ENCODE peak calls at places on chromosome 11, in ten cellular contexts. O is tibial nerve, N is heart left ventricle, C is body of pancreas, Q is IMR-90, G is prostate gland, W is HCT116, Y is ovary, D is sigmoid colon, Z is adrenal gland. B is an unnamed sample. For H3K9me3, the result is how much of the 10 kb centered on the place peaks cover.

GRCh38 chr11:20011294-20011951 is 148.9 kb downstream of the DBX1 start:
- DNase-seq in Y (no peak), O (no peak), W (no peak), G (no peak), Q (no peak), Z (no peak), D (no peak), C (peak), N (no peak), B (no peak)

GRCh38 chr11:78037056-78037455 is 14.0 kb upstream of the KCTD14 start:
- DNase-seq in G (no peak), Q (no peak), O (no peak), D (no peak), Y (no peak), C (peak), N (no peak), Z (no peak), W (no peak), B (peak)

GRCh38 chr11:12529793-12530192 is 144.4 kb upstream of the TEAD1 start:
- DNase-seq in D (no peak), Y (no peak), C (no peak), O (no peak), W (no peak), Q (peak), N (no peak), Z (no peak), G (no peak), B (no peak)

GRCh38 chr11:65556470-65557279 is 1.5 kb downstream of the LTBP3 start:
- DNase-seq in O (no peak), G (no peak), Q (no peak), C (no peak), Y (no peak), N (no peak), Z (no peak), W (no peak), D (peak), B (no peak)

GRCh38 chr11:9231848-9232177 is 33.3 kb downstream of the DENND5A start:
- DNase-seq in O (peak), Z (no peak), W (no peak), Y (no peak), D (no peak), C (peak), N (no peak), G (no peak), Q (peak), B (no peak)

GRCh38 chr11:105202422-105202821 is 62.9 kb upstream of the CARD18 start:
- DNase-seq in G (no peak), Q (no peak), O (no peak), Y (no peak), W (no peak), N (no peak), Z (no peak), C (no peak), D (no peak), B (no peak)

GRCh38 chr11:19777342-19778102 is 64.9 kb downstream of the NAV2 start:
- DNase-seq in W (no peak), N (no peak), Z (no peak), C (peak), G (no peak), O (no peak), D (no peak), Q (peak), Y (no peak), B (peak)

GRCh38 chr11:5618807-5619206 is 6.0 kb upstream of the TRIM34 start:
- DNase-seq in D (no peak), W (no peak), Q (peak), C (no peak), O (no peak), Y (no peak), N (no peak), G (no peak), Z (no peak), B (no peak)

GRCh38 chr11:40271361-40271760 is 1188.1 kb downstream of the LRRC4C start:
- DNase-seq in C (no peak), N (no peak), Z (no peak), W (no peak), Q (no peak), O (no peak), D (no peak), G (no peak), Y (no peak), B (no peak)

GRCh38 chr11:75558939-75559843 is 2.9 kb upstream of the SERPINH1 start:
- DNase-seq in Y (peak), N (peak), Z (peak), W (no peak), C (no peak), G (no peak), Q (peak), D (no peak), O (peak), B (no peak)

GRCh38 chr11:27501102-27501501 is 5.5 kb downstream of the LIN7C start:
- DNase-seq in O (no peak), C (no peak), N (no peak), Z (no peak), Y (no peak), G (no peak), W (no peak), D (no peak), Q (no peak), B (no peak)

GRCh38 chr11:102319544-102319943 is 2.3 kb downstream of the BIRC3 start:
- DNase-seq in D (no peak), O (no peak), Y (no peak), G (no peak), N (no peak), W (no peak), Q (no peak), C (no peak), Z (no peak), B (no peak)

GRCh38 chr11:102318469-102318868 is 1.2 kb downstream of the BIRC3 start:
- DNase-seq in C (no peak), D (no peak), W (no peak), N (no peak), G (no peak), Z (no peak), Q (peak), Y (no peak), O (no peak), B (no peak)

GRCh38 chr11:102316505-102316904 is 779 bp upstream of the BIRC3 start:
- DNase-seq in C (no peak), D (no peak), N (no peak), O (no peak), W (no peak), Z (no peak), Y (no peak), G (no peak), Q (no peak), B (no peak)

GRCh38 chr11:102317768-102318103 is 452 bp downstream of the BIRC3 start:
- DNase-seq in Y (no peak), N (no peak), Z (no peak), O (no peak), C (no peak), W (no peak), Q (no peak), G (no peak), D (no peak), B (no peak)

DNA sequence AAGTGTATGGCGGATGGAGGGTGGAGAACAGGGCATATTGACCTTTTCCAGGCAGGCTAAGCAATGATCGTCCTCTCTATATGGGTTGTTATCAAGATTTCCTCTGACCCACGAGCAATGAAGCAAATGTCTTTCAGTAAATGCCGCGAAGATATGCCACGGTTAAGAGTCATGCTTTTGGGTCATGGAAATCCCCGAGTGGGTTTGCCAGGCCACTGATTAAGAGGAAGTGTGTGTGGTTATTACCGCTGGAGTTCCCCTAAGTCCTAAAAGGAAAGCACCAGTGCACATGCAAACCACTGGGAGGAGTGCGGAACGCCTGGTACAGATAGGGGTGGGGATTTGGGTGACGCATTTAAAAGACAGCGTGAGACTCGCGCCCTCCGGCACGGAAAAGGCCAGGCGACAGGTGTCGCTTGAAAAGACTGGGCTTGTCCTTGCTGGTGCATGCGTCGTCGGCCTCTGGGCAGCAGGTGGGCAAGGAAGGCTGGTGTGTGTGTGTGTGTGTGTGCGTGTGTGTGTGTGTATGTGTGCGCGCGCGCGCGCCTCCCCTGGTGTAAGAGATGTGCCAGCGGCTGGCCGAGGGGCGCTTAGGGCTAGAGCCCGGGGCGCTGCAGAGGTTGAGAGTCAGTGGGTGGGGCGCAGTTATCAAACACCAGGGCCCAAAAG is at the start of gene BIRC3:
- DNase-seq in D (peak), Y (peak), W (peak), C (peak), Z (peak), Q (peak), O (peak), G (peak), N (peak), B (peak)
- TF ChIP-seq POLR2A in D (peak), Y (no peak), W (no peak), C (peak), Z (no peak), Q (no peak), O (peak), G (peak), N (peak), B (peak)

DNA sequence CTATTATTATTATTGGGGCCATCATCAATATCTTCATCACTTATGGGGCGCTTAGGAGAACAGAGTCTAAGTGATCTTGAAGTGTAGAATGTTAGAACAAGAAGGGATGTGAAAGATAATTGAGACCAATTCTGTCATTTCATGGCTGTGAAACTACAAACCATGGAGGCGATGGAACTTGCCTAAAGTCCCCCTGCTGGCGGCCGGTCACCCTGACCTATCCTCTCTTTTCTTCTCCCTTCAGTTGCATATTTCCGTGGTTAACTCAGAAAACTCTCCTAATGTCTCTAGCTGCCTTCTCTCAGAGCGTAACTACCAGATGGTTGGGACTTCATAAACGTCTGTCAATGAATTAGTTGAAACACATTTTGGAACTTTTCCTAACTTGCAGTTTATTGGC is 6.6 kb upstream of the OR4B1 start:
- DNase-seq in W (no peak), Y (no peak), N (no peak), C (no peak), Z (no peak), Q (peak), D (no peak), G (no peak), O (no peak), B (no peak)
- H3K9me3 ChIP-seq in W (under half), Y (under half), N (under half), C (under half), Z (under half), Q (under half), D (under half), G (under half), O (under half), B (under half)

DNA sequence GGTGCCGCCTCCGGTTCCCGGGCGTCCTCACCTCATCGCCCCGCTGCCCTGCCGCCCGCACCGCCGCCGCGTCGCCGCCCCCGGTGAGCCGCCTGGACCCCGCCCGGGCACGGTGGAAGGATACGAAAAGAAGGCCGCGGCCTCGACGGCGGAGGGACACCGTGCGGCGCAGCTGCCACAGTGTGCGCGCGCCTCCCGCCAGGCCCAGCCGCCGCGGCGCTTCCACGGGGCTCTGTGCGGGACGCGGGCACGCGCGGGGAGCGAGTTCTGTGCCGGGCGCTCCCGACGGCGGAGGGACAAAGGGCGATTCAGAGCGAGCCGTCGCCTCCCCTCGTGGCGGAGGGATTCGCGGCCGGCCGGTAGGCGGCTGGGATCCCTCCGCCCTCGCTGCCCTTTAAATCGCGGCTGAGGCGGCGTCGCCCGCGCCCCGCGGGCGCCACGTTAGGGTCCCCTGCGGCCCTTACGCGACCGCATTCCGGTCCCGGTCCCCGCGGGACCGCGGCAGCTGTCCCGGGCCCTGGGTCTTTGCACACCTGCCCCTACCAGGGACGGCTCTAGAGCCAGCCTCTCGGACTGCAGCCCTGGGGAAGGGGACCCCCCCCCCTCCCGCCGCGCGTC is 568 bp upstream of the KMT5B start:
- DNase-seq in W (peak), Z (peak), O (peak), Y (peak), N (peak), C (peak), Q (peak), D (peak), G (peak), B (peak)
- TF ChIP-seq POLR2A in W (peak), Z (peak), O (peak), Y (peak), N (peak), C (peak), Q (peak), D (peak), G (peak), B (peak)

GRCh38 chr11:59117774-59118173 is 10.7 kb downstream of the FAM111B start:
- DNase-seq in Q (no peak), W (no peak), Y (no peak), D (no peak), N (no peak), O (no peak), G (no peak), C (no peak), Z (no peak), B (no peak)

GRCh38 chr11:59112494-59112893 is 5.5 kb downstream of the FAM111B start:
- DNase-seq in C (no peak), G (no peak), W (no peak), O (no peak), Q (peak), Y (no peak), D (no peak), N (no peak), Z (no peak), B (no peak)

GRCh38 chr11:59119826-59120225 is 12.8 kb downstream of the FAM111B start:
- DNase-seq in D (no peak), W (no peak), G (no peak), Q (no peak), C (no peak), O (no peak), Y (no peak), Z (no peak), N (no peak), B (no peak)

GRCh38 chr11:59115556-59115955 is 8.5 kb downstream of the FAM111B start:
- DNase-seq in W (no peak), N (no peak), C (no peak), Y (no peak), O (no peak), Q (no peak), Z (no peak), D (no peak), G (no peak), B (no peak)

GRCh38 chr11:59114344-59114743 is 7.3 kb downstream of the FAM111B start:
- DNase-seq in O (no peak), G (no peak), W (no peak), C (no peak), Z (no peak), D (no peak), Q (no peak), Y (no peak), N (no peak), B (no peak)
- H3K9me3 ChIP-seq in O (under half), G (under half), W (under half), C (under half), Z (under half), D (under half), Q (under half), Y (under half), N (under half), B (under half)

DNA sequence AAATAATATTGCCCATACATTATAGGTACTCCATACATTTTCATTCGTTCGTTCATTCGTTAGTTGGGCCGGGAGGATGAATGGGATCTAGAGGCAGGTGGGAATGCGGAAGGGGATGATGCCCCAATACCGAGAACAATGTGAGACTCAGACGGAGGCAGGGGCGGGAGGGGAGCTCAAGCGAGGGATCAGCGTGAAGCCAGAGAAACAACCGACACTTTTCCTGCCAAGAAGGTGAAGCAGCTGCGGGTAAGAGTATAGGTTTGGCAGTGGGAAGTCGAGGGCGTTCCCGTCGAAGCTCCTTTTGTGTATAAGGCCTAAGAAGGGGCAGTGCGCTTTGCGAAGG is 1.1 kb upstream of the ARHGEF17 start:
- DNase-seq in G (no peak), Q (no peak), D (no peak), N (no peak), C (peak), Z (no peak), Y (no peak), W (no peak), O (no peak), B (no peak)
- TF ChIP-seq POLR2A in G (no peak), Q (no peak), D (no peak), N (no peak), C (no peak), Z (no peak), Y (no peak), W (no peak), O (no peak), B (no peak)

GRCh38 chr11:55554169-55554568 is at the start of gene OR4C15:
- DNase-seq in O (no peak), W (no peak), G (no peak), Y (no peak), Z (no peak), Q (no peak), C (no peak), D (no peak), N (no peak), B (no peak)
- H3K9me3 ChIP-seq in O (under half), W (under half), G (under half), Y (under half), Z (under half), Q (under half), C (under half), D (under half), N (under half), B (under half)

DNA sequence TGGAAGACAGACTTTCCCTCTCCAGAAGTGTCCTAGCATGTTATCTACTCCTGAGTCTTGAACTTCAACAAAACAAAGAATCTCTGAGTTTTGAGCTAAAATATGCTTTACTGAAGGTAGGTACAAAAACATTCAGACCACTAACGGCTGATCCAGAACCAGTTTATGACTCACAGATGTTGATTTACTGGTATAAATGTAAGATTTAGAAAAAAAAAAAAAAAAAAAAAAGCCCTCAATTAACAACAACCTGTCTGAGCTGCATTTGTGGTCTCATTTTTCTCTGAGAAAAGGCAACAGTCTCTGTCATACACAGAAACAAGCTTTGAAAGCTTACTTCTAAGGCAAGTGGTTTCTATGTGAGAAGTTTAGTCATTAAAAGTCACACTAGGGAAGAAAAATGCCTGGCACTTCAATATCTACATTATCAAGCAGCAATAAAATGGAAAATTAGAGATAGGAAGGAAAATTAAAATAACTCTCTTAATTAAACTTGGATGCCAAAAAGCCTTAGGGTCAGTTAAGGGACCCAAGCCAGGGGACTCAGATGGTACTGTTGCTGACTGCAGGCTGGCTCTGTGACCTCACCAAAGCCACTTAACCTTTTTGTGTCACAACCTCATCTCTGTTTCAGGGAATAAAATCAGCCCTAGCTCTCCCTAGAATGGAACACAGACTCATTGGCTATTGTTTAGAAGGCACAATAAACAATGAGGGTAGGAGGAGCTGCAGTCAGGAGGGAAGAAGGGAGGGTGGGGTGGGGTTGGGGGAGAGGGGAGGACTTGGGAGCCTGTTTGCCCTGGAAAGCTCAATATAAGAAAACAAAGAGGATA is 61.7 kb downstream of the ETS1 start:
- DNase-seq in W (no peak), Q (peak), C (no peak), Z (no peak), O (no peak), D (no peak), N (no peak), Y (no peak), G (no peak), B (no peak)
- TF ChIP-seq POLR2A in W (no peak), Q (no peak), C (no peak), Z (no peak), O (no peak), D (no peak), N (no peak), Y (no peak), G (no peak), B (peak)

B was measured in right lobe of liver.